ENCODE peak calls at places on chromosomes 7 and 10, in seven cellular contexts. R is H9, W is neuronal stem cell, S is IMR-90, P is mesenchymal stem cell, F is H1, N is mesendoderm. E is an unnamed sample.

GRCh38 chr10:112832361-112832878 is 117.6 kb upstream of the TCF7L2 start:
- DNase-seq in R (peak; percentile 95), W (no peak), S (peak; percentile 18), P (no peak), F (peak; percentile 73), N (peak; percentile 95), E (peak; percentile 60)

GRCh38 chr10:105844653-105845052 is 1203.6 kb downstream of the SORCS3 start:
- DNase-seq in R (peak; percentile 32), W (no peak), S (no peak), P (no peak), F (no peak), N (no peak), E (no peak)

GRCh38 chr7:142450206-142450605 is 192.3 kb upstream of the PRSS58 start:
- DNase-seq in R (no peak), W (no peak), S (no peak), P (no peak), F (no peak), N (no peak), E (no peak)

GRCh38 chr7:18356195-18356645 is 139.3 kb upstream of the HDAC9 start:
- DNase-seq in R (no peak), W (peak; percentile 5), S (peak; percentile 28), P (peak; percentile 57), F (no peak), N (peak; percentile 31), E (peak; percentile 57)

GRCh38 chr10:21990449-21990848 is 13.1 kb downstream of the DNAJC1 start:
- DNase-seq in R (no peak), W (no peak), S (no peak), P (no peak), F (no peak), N (no peak), E (no peak)

GRCh38 chr7:105958037-105958436 is 5.0 kb upstream of the CDHR3 start:
- DNase-seq in R (no peak), W (no peak), S (no peak), P (no peak), F (no peak), N (no peak), E (no peak)

GRCh38 chr7:69537691-69538090 is 60.6 kb upstream of the AUTS2 start:
- DNase-seq in R (no peak), W (no peak), S (no peak), P (no peak), F (no peak), N (no peak), E (no peak)

GRCh38 chr10:104199567-104199966 is 32.6 kb downstream of the CFAP43 start:
- DNase-seq in R (no peak), W (no peak), S (no peak), P (no peak), F (no peak), N (no peak), E (no peak)

GRCh38 chr10:58743466-58744115 is 230.9 kb downstream of the BICC1 start:
- DNase-seq in R (no peak), W (peak; percentile 41), S (peak; percentile 85), P (peak; percentile 7), F (no peak), N (peak; percentile 88), E (peak; percentile 94)

GRCh38 chr7:82164813-82165212 is 278.8 kb downstream of the CACNA2D1 start:
- DNase-seq in R (no peak), W (no peak), S (peak; percentile 79), P (peak; percentile 51), F (no peak), N (peak; percentile 86), E (peak; percentile 5)

GRCh38 chr10:103458720-103459119 is at the start of gene CALHM1:
- DNase-seq in R (peak; percentile 84), W (no peak), S (no peak), P (no peak), F (no peak), N (peak; percentile 78), E (peak; percentile 34)

GRCh38 chr7:46301677-46302076 is 380.6 kb upstream of the IGFBP3 start:
- DNase-seq in R (no peak), W (no peak), S (peak; percentile 84), P (peak; percentile 20), F (no peak), N (no peak), E (no peak)

GRCh38 chr10:69958232-69958902 is 94.3 kb upstream of the MACROH2A2 start:
- DNase-seq in R (peak; percentile 59), W (no peak), S (peak; percentile 53), P (peak; percentile 60), F (no peak), N (peak; percentile 88), E (peak; percentile 19)

GRCh38 chr10:129402459-129402858 is 64.6 kb upstream of the MGMT start:
- DNase-seq in R (no peak), W (no peak), S (no peak), P (no peak), F (no peak), N (no peak), E (no peak)

GRCh38 chr10:122471531-122472177 is 10.3 kb downstream of the HTRA1 start:
- DNase-seq in R (no peak), W (no peak), S (peak; percentile 56), P (no peak), F (no peak), N (no peak), E (no peak)

GRCh38 chr7:25124485-25125136 is 449 bp downstream of the CYCS start:
- DNase-seq in R (no peak), W (peak; percentile 9), S (no peak), P (no peak), F (no peak), N (peak; percentile 32), E (peak; percentile 40)

GRCh38 chr10:110746969-110747608 is 103.0 kb downstream of the RBM20 start:
- DNase-seq in R (no peak), W (no peak), S (no peak), P (no peak), F (no peak), N (no peak), E (no peak)

GRCh38 chr10:84196083-84196482 is 1.7 kb downstream of the CDHR1 start:
- DNase-seq in R (no peak), W (no peak), S (no peak), P (no peak), F (no peak), N (peak; percentile 64), E (no peak)

GRCh38 chr10:43274011-43274410 is 7.1 kb upstream of the RASGEF1A start:
- DNase-seq in R (no peak), W (no peak), S (no peak), P (no peak), F (no peak), N (no peak), E (no peak)

GRCh38 chr10:89207801-89208551 is 859 bp upstream of the CH25H start:
- DNase-seq in R (peak; percentile 59), W (peak; percentile 30), S (no peak), P (no peak), F (no peak), N (peak; percentile 66), E (no peak)

GRCh38 chr10:14010083-14010551 is 320.6 kb downstream of the FRMD4A start:
- DNase-seq in R (no peak), W (no peak), S (peak; percentile 86), P (peak; percentile 58), F (no peak), N (peak; percentile 63), E (no peak)

GRCh38 chr7:158689500-158689899 is 15.1 kb downstream of the NCAPG2 start:
- DNase-seq in R (no peak), W (no peak), S (no peak), P (no peak), F (no peak), N (no peak), E (no peak)

GRCh38 chr7:95843286-95843685 is 70.9 kb downstream of the DYNC1I1 start:
- DNase-seq in R (no peak), W (no peak), S (no peak), P (no peak), F (no peak), N (peak; percentile 79), E (no peak)

GRCh38 chr7:47885309-47886000 is 62.8 kb downstream of the PKD1L1 start:
- DNase-seq in R (no peak), W (no peak), S (no peak), P (no peak), F (no peak), N (no peak), E (no peak)

GRCh38 chr7:30136339-30136738 is 1.6 kb downstream of the MTURN start:
- DNase-seq in R (no peak), W (no peak), S (no peak), P (no peak), F (no peak), N (no peak), E (no peak)

GRCh38 chr7:107464666-107465065 is 5.2 kb upstream of the GPR22 start:
- DNase-seq in R (no peak), W (no peak), S (no peak), P (no peak), F (no peak), N (no peak), E (no peak)

GRCh38 chr7:46131916-46132795 is 211.1 kb upstream of the IGFBP3 start:
- DNase-seq in R (peak; percentile 61), W (peak; percentile 11), S (no peak), P (peak; percentile 21), F (no peak), N (peak; percentile 75), E (no peak)

GRCh38 chr10:50063100-50063499 is 4.7 kb upstream of the WASHC2A start:
- DNase-seq in R (peak; percentile 40), W (no peak), S (no peak), P (no peak), F (no peak), N (no peak), E (no peak)
- H4K8ac ChIP-seq in R (no peak overlapping the region), W (no peak overlapping the region), S (no peak overlapping the region), P (no peak overlapping the region), F (no peak overlapping the region), N (no peak overlapping the region), E (no peak overlapping the region)

DNA sequence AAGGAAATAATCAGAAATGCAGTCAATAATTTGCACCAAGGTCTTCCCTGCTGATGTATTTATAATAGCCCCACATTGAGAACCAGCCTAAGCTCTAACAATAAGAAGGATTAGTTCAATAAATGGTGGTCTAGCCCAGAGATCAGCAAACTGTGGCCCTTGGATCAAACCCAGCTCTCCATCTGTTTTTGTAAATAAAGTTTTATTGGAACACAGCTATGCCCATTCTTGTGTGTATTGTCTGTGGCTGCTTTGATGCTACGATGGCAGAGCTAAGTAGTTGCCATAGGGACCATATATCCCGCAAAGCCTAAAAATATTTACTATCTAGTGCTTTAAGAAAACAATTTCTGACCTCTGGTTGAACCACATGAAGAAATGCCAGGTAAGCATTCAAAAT is 154.9 kb downstream of the EMX2 start:
- DNase-seq in R (no peak), W (no peak), S (no peak), P (no peak), F (no peak), N (no peak), E (no peak)
- H2AK5ac ChIP-seq in R (no peak overlapping the region), W (no peak overlapping the region), S (no peak overlapping the region), P (no peak overlapping the region), F (no peak overlapping the region), N (no peak overlapping the region), E (no peak overlapping the region)

GRCh38 chr10:77118603-77119282 is 518.9 kb downstream of the KCNMA1 start:
- DNase-seq in R (no peak), W (no peak), S (no peak), P (no peak), F (no peak), N (no peak), E (no peak)
- H4K8ac ChIP-seq in R (no peak overlapping the region), W (no peak overlapping the region), S (no peak overlapping the region), P (no peak overlapping the region), F (no peak overlapping the region), N (no peak overlapping the region), E (no peak overlapping the region)

GRCh38 chr7:37740398-37740797 is 56.8 kb downstream of the GPR141 start:
- DNase-seq in R (no peak), W (no peak), S (no peak), P (no peak), F (no peak), N (no peak), E (no peak)
- H2AK5ac ChIP-seq in R (no peak overlapping the region), W (no peak overlapping the region), S (no peak overlapping the region), P (no peak overlapping the region), F (no peak overlapping the region), N (no peak overlapping the region), E (no peak overlapping the region)

GRCh38 chr10:80921032-80921431 is 383.3 kb downstream of the SH2D4B start:
- DNase-seq in R (no peak), W (no peak), S (no peak), P (no peak), F (no peak), N (no peak), E (no peak)
- H4K8ac ChIP-seq in R (no peak overlapping the region), W (no peak overlapping the region), S (no peak overlapping the region), P (no peak overlapping the region), F (no peak overlapping the region), N (no peak overlapping the region), E (no peak overlapping the region)

E was measured in trophoblast cell.